ENCODE peak calls at places on chromosomes 1 and 21, in four cellular contexts. I, N, T and U are unnamed samples.

GRCh38 chr1:114718661-114719423 is 2.3 kb upstream of the NRAS start:
- DNase-seq in I (no peak), N (no peak), T (no peak), U (no peak)

GRCh38 chr21:29300547-29301138 is 1.9 kb downstream of the BACH1 start:
- DNase-seq in I (no peak), N (no peak), T (no peak), U (no peak)

GRCh38 chr1:201628490-201628889 is 89.6 kb downstream of the NAV1 start:
- DNase-seq in I (no peak), N (no peak), T (no peak), U (no peak)

GRCh38 chr1:64980745-64981601 is 14.6 kb upstream of the JAK1 start:
- DNase-seq in I (no peak), N (no peak), T (no peak), U (no peak)

GRCh38 chr1:5907386-5907785 is 84.8 kb downstream of the NPHP4 start:
- DNase-seq in I (no peak), N (no peak), T (no peak), U (no peak)

GRCh38 chr1:17170571-17170970 is 34.4 kb upstream of the PADI1 start:
- DNase-seq in I (no peak), N (no peak), T (no peak), U (no peak)

GRCh38 chr1:38701088-38701487 is 158.5 kb downstream of the RRAGC start:
- DNase-seq in I (no peak), N (no peak), T (no peak), U (no peak)

GRCh38 chr1:200846421-200846820 is 26.4 kb upstream of the GPR25 start:
- DNase-seq in I (no peak), N (no peak), T (no peak), U (no peak)

GRCh38 chr1:212109713-212110112 is 74.2 kb downstream of the DTL start:
- DNase-seq in I (no peak), N (no peak), T (no peak), U (no peak)

GRCh38 chr1:53135735-53136114 is 6.7 kb downstream of the SLC1A7 start:
- DNase-seq in I (no peak), N (no peak), T (no peak), U (no peak)

GRCh38 chr1:206001476-206001888 is 1.7 kb downstream of the RAB7B start:
- DNase-seq in I (no peak), N (peak; percentile 60), T (peak; percentile 69), U (no peak)

GRCh38 chr1:157993179-157994080 is at the start of gene KIRREL1:
- DNase-seq in I (peak; percentile 56), N (no peak), T (peak; percentile 58), U (no peak)

GRCh38 chr21:33977721-33978369 is 62.2 kb upstream of the ATP5PO start:
- DNase-seq in I (no peak), N (no peak), T (no peak), U (no peak)

GRCh38 chr1:41357451-41358151 is 3.6 kb upstream of the FOXO6 start:
- DNase-seq in I (no peak), N (no peak), T (no peak), U (no peak)

GRCh38 chr1:112926858-112927257 is 29.1 kb downstream of the SLC16A1 start:
- DNase-seq in I (no peak), N (no peak), T (no peak), U (no peak)

GRCh38 chr1:177360791-177361190 is 190.0 kb downstream of the BRINP2 start:
- DNase-seq in I (no peak), N (no peak), T (no peak), U (no peak)

GRCh38 chr1:194570449-194570848 is 1384.0 kb upstream of the B3GALT2 start:
- DNase-seq in I (no peak), N (no peak), T (no peak), U (peak; percentile 47)

GRCh38 chr1:225425211-225425786 is 2.5 kb downstream of the LBR start:
- DNase-seq in I (no peak), N (no peak), T (no peak), U (no peak)

GRCh38 chr1:117375327-117375726 is 8.1 kb downstream of the MAN1A2 start:
- DNase-seq in I (no peak), N (no peak), T (no peak), U (no peak)

GRCh38 chr1:194043984-194044755 is 857.8 kb upstream of the B3GALT2 start:
- DNase-seq in I (no peak), N (no peak), T (no peak), U (no peak)

GRCh38 chr1:226798427-226799411 is 59.6 kb upstream of the ITPKB start:
- DNase-seq in I (no peak), N (no peak), T (peak; percentile 20), U (no peak)

GRCh38 chr1:80384037-80384830 is 1377.7 kb upstream of the ADGRL4 start:
- DNase-seq in I (no peak), N (no peak), T (no peak), U (no peak)

GRCh38 chr1:96533820-96534219 is 187.8 kb upstream of the PTBP2 start:
- DNase-seq in I (no peak), N (no peak), T (no peak), U (no peak)

GRCh38 chr21:41217656-41218380 is 49.9 kb downstream of the BACE2 start:
- DNase-seq in I (no peak), N (no peak), T (no peak), U (no peak)

GRCh38 chr1:64403331-64403730 is 66.6 kb upstream of the CACHD1 start:
- DNase-seq in I (no peak), N (no peak), T (no peak), U (no peak)

GRCh38 chr1:224707849-224708725 is 92.0 kb downstream of the CNIH3 start:
- DNase-seq in I (peak; percentile 64), N (no peak), T (peak; percentile 62), U (no peak)

GRCh38 chr1:161299347-161299746 is 10.4 kb downstream of the MPZ start:
- DNase-seq in I (no peak), N (no peak), T (no peak), U (no peak)

GRCh38 chr1:69494171-69494570 is 73.6 kb upstream of the LRRC7 start:
- DNase-seq in I (no peak), N (no peak), T (no peak), U (no peak)

GRCh38 chr1:228004887-228005462 is 1.8 kb upstream of the WNT3A start:
- DNase-seq in I (no peak), N (no peak), T (no peak), U (no peak)
- TF ChIP-seq CTCF in I (no peak), N (no peak), T (no peak), U (no peak)

GRCh38 chr1:37471345-37472231 is 2.8 kb upstream of the ZC3H12A start:
- DNase-seq in I (peak; percentile 77), N (peak; percentile 65), T (peak; percentile 91), U (no peak)
- H3K4me3 ChIP-seq in I (peak overlapping the region; percentile 32), N (no peak overlapping the region), T (no peak overlapping the region), U (peak overlapping the region; percentile 3)

DNA sequence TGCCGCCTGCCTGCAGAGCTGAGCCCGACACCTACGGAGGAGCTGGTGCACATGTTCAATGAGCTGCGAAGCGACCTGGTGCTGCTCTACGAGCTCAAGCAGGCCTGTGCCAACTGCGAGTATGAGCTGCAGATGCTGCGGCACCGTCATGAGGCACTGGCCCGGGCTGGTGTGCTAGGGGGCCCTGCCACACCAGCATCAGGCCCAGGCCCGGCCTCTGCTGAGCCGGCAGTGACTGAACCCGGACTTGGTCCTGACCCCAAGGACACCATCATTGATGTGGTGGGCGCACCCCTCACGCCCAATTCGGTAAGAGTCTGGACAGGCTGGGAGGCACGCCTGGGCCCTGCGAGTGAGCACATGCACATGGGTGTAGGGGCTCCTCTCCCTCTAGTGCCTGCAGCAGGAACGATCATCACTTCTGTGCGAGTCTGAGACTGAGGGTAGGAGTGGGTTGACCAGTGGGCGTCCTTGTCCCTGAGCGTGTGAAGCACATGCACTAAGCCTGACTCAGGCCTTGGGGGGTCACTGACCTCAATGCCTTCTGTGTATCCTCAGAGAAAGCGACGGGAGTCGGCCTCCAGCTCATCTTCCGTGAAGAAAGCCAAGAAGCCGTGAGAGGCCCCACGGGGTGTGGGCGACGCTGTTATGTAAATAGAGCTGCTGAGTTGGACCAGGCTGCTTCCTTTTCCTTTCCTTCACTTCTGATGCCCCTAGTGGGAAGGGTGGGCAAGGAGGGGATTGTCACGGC is 6.9 kb downstream of the DMAP1 start:
- DNase-seq in I (no peak), N (no peak), T (peak; percentile 82), U (no peak)
- TF ChIP-seq CTCF in I (no peak), N (no peak), T (no peak), U (no peak)

GRCh38 chr1:31238612-31238985 is 1.1 kb downstream of the NKAIN1 start:
- DNase-seq in I (no peak), N (no peak), T (no peak), U (no peak)
- H3K4me3 ChIP-seq in I (no peak overlapping the region), N (no peak overlapping the region), T (peak overlapping the region; percentile 21), U (no peak overlapping the region)